ENCODE peak calls at places on chromosome 18, in ten cellular contexts. M is heart left ventricle, B is testis, L is esophagus squamous epithelium, S is IMR-90, T is adrenal gland, H is ovary, N is A549, D is transverse colon, F is HepG2. R is an unnamed sample.

GRCh38 chr18:604771-605170 is 8.0 kb downstream of the CLUL1 start:
- DNase-seq in M (no peak), B (no peak), L (no peak), S (no peak), T (no peak), H (no peak), N (no peak), D (no peak), F (peak; percentile 7), R (no peak)

GRCh38 chr18:49894827-49895226 is 81.5 kb upstream of the ACAA2 start:
- DNase-seq in M (no peak), B (no peak), L (no peak), S (no peak), T (no peak), H (no peak), N (no peak), D (no peak), F (no peak), R (no peak)

GRCh38 chr18:23302852-23303527 is 150.1 kb upstream of the RIOK3 start:
- DNase-seq in M (no peak), B (no peak), L (no peak), S (peak; percentile 81), T (no peak), H (no peak), N (no peak), D (no peak), F (no peak), R (no peak)

GRCh38 chr18:30485078-30485477 is 557.5 kb downstream of the DSC3 start:
- DNase-seq in M (no peak), B (no peak), L (no peak), S (no peak), T (no peak), H (no peak), N (no peak), D (no peak), F (no peak), R (no peak)

GRCh38 chr18:50973367-50974126 is 5.7 kb downstream of the ELAC1 start:
- DNase-seq in M (no peak), B (no peak), L (no peak), S (peak; percentile 79), T (peak; percentile 26), H (no peak), N (peak; percentile 27), D (no peak), F (peak; percentile 90), R (no peak)

GRCh38 chr18:63823516-63824219 is 48.5 kb downstream of the SERPINB7 start:
- DNase-seq in M (no peak), B (peak; percentile 56), L (no peak), S (peak; percentile 77), T (no peak), H (no peak), N (no peak), D (peak; percentile 20), F (peak; percentile 2), R (peak; percentile 76)

GRCh38 chr18:47632970-47633635 is 297.4 kb downstream of the SMAD2 start:
- DNase-seq in M (no peak), B (no peak), L (no peak), S (no peak), T (no peak), H (no peak), N (no peak), D (no peak), F (no peak), R (no peak)

GRCh38 chr18:26487437-26487836 is 60.9 kb downstream of the KCTD1 start:
- DNase-seq in M (no peak), B (no peak), L (no peak), S (no peak), T (no peak), H (no peak), N (peak; percentile 51), D (no peak), F (peak; percentile 63), R (no peak)

GRCh38 chr18:74654637-74655036 is 57.0 kb downstream of the ZNF407 start:
- DNase-seq in M (no peak), B (no peak), L (no peak), S (peak; percentile 66), T (no peak), H (no peak), N (no peak), D (no peak), F (no peak), R (no peak)

GRCh38 chr18:11310476-11311086 is 161.2 kb upstream of the PIEZO2 start:
- DNase-seq in M (no peak), B (peak; percentile 79), L (no peak), S (peak; percentile 49), T (peak; percentile 57), H (no peak), N (peak; percentile 13), D (peak; percentile 17), F (peak; percentile 40), R (peak; percentile 42)

GRCh38 chr18:48294894-48295585 is 114.1 kb downstream of the ZBTB7C start:
- DNase-seq in M (no peak), B (no peak), L (no peak), S (no peak), T (no peak), H (no peak), N (no peak), D (no peak), F (no peak), R (no peak)

GRCh38 chr18:73594749-73595148 is 552.9 kb downstream of the FBXO15 start:
- DNase-seq in M (no peak), B (no peak), L (no peak), S (peak; percentile 41), T (no peak), H (no peak), N (no peak), D (no peak), F (no peak), R (no peak)

GRCh38 chr18:52001106-52001505 is 338.9 kb upstream of the DCC start:
- DNase-seq in M (no peak), B (no peak), L (no peak), S (no peak), T (no peak), H (no peak), N (no peak), D (no peak), F (no peak), R (no peak)

GRCh38 chr18:8938817-8939216 is 163.7 kb upstream of the NDUFV2 start:
- DNase-seq in M (no peak), B (no peak), L (no peak), S (peak; percentile 43), T (no peak), H (no peak), N (no peak), D (no peak), F (no peak), R (no peak)

GRCh38 chr18:10113156-10114022 is 199.6 kb downstream of the VAPA start:
- DNase-seq in M (no peak), B (no peak), L (no peak), S (no peak), T (peak; percentile 61), H (no peak), N (no peak), D (no peak), F (no peak), R (no peak)

GRCh38 chr18:46917808-46918600 is 602 bp downstream of the KATNAL2 start:
- DNase-seq in M (no peak), B (peak; percentile 60), L (no peak), S (peak; percentile 37), T (peak; percentile 32), H (peak; percentile 22), N (no peak), D (peak; percentile 32), F (no peak), R (peak; percentile 25)

GRCh38 chr18:45749918-45750689 is 26.1 kb downstream of the SLC14A1 start:
- DNase-seq in M (no peak), B (no peak), L (no peak), S (peak; percentile 54), T (no peak), H (no peak), N (no peak), D (no peak), F (no peak), R (no peak)
- H3K27ac ChIP-seq in M (no peak overlapping the region), B (no peak overlapping the region), L (no peak overlapping the region), S (peak overlapping the region; percentile 43), T (no peak overlapping the region), H (no peak overlapping the region), N (no peak overlapping the region), D (no peak overlapping the region), F (no peak overlapping the region), R (no peak overlapping the region)

DNA sequence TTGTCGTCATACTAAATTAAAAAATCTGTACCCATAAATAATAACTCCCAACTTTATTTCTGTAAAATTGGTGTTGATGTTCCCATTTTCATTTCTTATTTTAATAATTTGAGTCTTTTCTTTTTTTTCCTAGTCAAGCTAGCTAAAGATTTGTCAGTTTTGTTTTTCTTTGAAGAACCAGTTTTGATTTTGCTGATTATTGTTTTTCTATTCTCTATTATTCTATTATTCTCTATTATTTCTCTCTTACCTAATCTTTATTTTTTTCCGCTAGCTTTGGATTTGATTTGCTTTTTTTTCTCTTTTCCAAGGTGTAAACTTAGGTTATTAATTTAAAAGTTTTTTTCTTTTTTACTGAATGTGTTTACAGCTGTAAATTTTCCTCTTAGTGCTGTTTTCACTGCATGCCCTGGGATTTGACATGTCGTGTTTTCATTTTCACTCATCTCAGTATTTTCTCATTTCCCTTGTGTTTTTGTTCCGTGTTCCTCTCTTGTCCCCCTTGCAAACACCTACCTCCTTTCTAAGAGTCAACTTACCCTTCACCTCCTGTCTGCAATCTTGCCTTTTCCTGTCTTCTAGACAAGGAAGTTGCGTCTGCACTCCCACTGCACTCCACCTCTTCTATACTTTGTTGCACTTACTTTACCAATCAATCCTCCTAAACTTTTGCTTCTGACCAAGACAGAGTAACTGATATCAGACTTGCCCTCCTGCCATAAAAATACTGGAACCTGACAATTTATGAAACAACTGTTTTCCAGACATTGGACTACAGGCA is 18.8 kb downstream of the PSMG2 start:
- DNase-seq in M (no peak), B (no peak), L (no peak), S (no peak), T (no peak), H (no peak), N (no peak), D (no peak), F (no peak), R (no peak)
- TF ChIP-seq POLR2A in M (no peak), B (no peak), L (no peak), S (no peak), T (no peak), H (no peak), N (no peak), D (no peak), F (no peak), R (no peak)

GRCh38 chr18:76565238-76566173 is 70.5 kb upstream of the ZNF516 start:
- DNase-seq in M (peak; percentile 78), B (peak; percentile 87), L (no peak), S (peak; percentile 96), T (peak; percentile 85), H (peak; percentile 80), N (no peak), D (peak; percentile 57), F (peak; percentile 63), R (peak; percentile 81)
- H3K4me3 ChIP-seq in M (no peak overlapping the region), B (peak overlapping the region; percentile 6), L (peak overlapping the region; percentile 57), S (peak overlapping the region; percentile 55), T (peak overlapping the region; percentile 52), H (peak overlapping the region; percentile 44), N (no peak overlapping the region), D (no peak overlapping the region), F (no peak overlapping the region), R (no peak overlapping the region)

DNA sequence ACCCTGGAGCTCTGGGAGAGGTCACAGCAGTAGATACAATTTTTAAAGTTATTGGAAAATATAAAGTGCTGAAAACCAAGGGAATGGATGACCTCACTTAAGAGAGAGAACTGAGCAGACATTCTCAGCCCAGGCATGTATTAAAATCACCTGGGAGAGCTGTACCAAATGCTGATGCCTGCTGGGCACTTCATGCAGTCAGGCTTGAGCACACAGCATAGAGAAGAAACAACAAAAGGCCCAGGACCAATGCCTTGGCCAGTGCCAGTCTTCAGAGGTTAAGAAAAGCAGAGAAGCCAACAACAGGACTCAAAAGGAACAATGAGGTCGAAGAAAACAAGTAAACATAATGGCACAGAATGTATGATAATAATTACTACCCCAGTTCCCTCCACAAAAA is 211.8 kb downstream of the L3MBTL4 start:
- DNase-seq in M (no peak), B (no peak), L (no peak), S (no peak), T (no peak), H (no peak), N (no peak), D (no peak), F (no peak), R (no peak)
- H3K27ac ChIP-seq in M (no peak overlapping the region), B (no peak overlapping the region), L (peak overlapping the region; percentile 71), S (no peak overlapping the region), T (no peak overlapping the region), H (no peak overlapping the region), N (no peak overlapping the region), D (no peak overlapping the region), F (no peak overlapping the region), R (no peak overlapping the region)